ENCODE peak calls at places on chromosomes 2 and 18, in four cellular contexts. B, N, M and Z are unnamed samples.

GRCh38 chr18:54671291-54671881 is 80.3 kb downstream of the DYNAP start:
- DNase-seq in B (no peak), N (peak; percentile 12), M (no peak), Z (peak; percentile 14)

GRCh38 chr2:207768168-207768890 is 1.4 kb downstream of the FZD5 start:
- DNase-seq in B (peak; percentile 63), N (peak; percentile 35), M (no peak), Z (peak; percentile 42)

GRCh38 chr2:11281221-11281620 is 63.2 kb downstream of the ROCK2 start:
- DNase-seq in B (no peak), N (no peak), M (no peak), Z (no peak)

GRCh38 chr2:111978452-111979170 is 76.5 kb upstream of the TMEM87B start:
- DNase-seq in B (no peak), N (no peak), M (no peak), Z (no peak)

GRCh38 chr2:211401328-211401727 is 844.9 kb downstream of the CPS1 start:
- DNase-seq in B (no peak), N (no peak), M (no peak), Z (no peak)

GRCh38 chr2:146764301-146764700 is 1080.5 kb upstream of the ACVR2A start:
- DNase-seq in B (no peak), N (no peak), M (no peak), Z (no peak)

GRCh38 chr18:8307960-8308359 is 301.3 kb upstream of the RAB12 start:
- DNase-seq in B (no peak), N (no peak), M (no peak), Z (no peak)

GRCh38 chr2:211877061-211877460 is 661.5 kb downstream of the ERBB4 start:
- DNase-seq in B (no peak), N (no peak), M (no peak), Z (no peak)

GRCh38 chr18:47970664-47971523 is 40.4 kb upstream of the SMAD2 start:
- DNase-seq in B (no peak), N (no peak), M (no peak), Z (no peak)